ENCODE peak calls at places on chromosomes 2 and 18, in nine cellular contexts. N, C, Y, M, R, Q, U, B and L are unnamed samples.

GRCh38 chr2:48712151-48712550 is 43.4 kb downstream of the LHCGR start:
- DNase-seq in B (no peak), U (no peak), Y (no peak), C (no peak), R (no peak), Q (no peak), N (no peak), M (no peak), L (no peak)

GRCh38 chr18:49795612-49796552 is 17.5 kb downstream of the ACAA2 start:
- DNase-seq in B (no peak), Y (no peak), C (no peak), U (no peak), Q (no peak), M (peak; percentile 26), N (no peak), R (no peak), L (no peak)

GRCh38 chr2:15059870-15060617 is 427.5 kb downstream of the LRATD1 start:
- DNase-seq in M (no peak), B (no peak), R (no peak), U (no peak), Y (no peak), Q (no peak), C (no peak), N (no peak), L (no peak)

GRCh38 chr2:130353291-130354134 is 2.3 kb upstream of the PTPN18 start:
- DNase-seq in M (no peak), C (no peak), N (no peak), B (no peak), U (no peak), R (no peak), Y (no peak), Q (no peak), L (no peak)

GRCh38 chr2:197255550-197255949 is 55.0 kb downstream of the ANKRD44 start:
- DNase-seq in B (peak; percentile 52), C (peak; percentile 51), Q (peak; percentile 56), U (peak; percentile 83), Y (peak; percentile 14), N (peak; percentile 74), R (peak; percentile 70), M (peak; percentile 43), L (no peak)

GRCh38 chr18:48542513-48543181 is 3.8 kb downstream of the CTIF start:
- DNase-seq in N (no peak), U (no peak), M (no peak), Q (no peak), R (no peak), Y (no peak), B (no peak), C (no peak), L (no peak)

GRCh38 chr2:134782792-134783191 is 55.6 kb upstream of the ACMSD start:
- DNase-seq in C (no peak), R (peak; percentile 56), U (no peak), B (no peak), Y (no peak), Q (peak; percentile 19), N (peak; percentile 42), M (no peak), L (peak; percentile 50)

GRCh38 chr2:11738589-11739436 is 7.6 kb upstream of the LPIN1 start:
- DNase-seq in Y (no peak), Q (peak; percentile 81), B (no peak), R (peak; percentile 79), M (peak; percentile 74), N (peak; percentile 45), C (no peak), U (no peak), L (no peak)

GRCh38 chr2:218474527-218474926 is 55.6 kb downstream of the VIL1 start:
- DNase-seq in Q (no peak), B (no peak), C (no peak), R (no peak), U (no peak), M (no peak), Y (no peak), N (no peak), L (no peak)

GRCh38 chr18:9743200-9744016 is 35.3 kb downstream of the RAB31 start:
- DNase-seq in M (peak; percentile 96), N (no peak), C (no peak), R (no peak), U (no peak), B (no peak), Y (no peak), Q (no peak), L (no peak)

GRCh38 chr18:36314754-36315153 is 17.2 kb downstream of the FHOD3 start:
- DNase-seq in Y (no peak), N (no peak), B (no peak), R (no peak), C (no peak), M (peak; percentile 94), Q (no peak), U (no peak), L (no peak)

GRCh38 chr18:36620801-36621200 is 208.0 kb downstream of the TPGS2 start:
- DNase-seq in R (no peak), Q (no peak), U (no peak), B (no peak), N (no peak), C (no peak), Y (no peak), M (no peak), L (no peak)

GRCh38 chr2:168787098-168787781 is 15.2 kb upstream of the NOSTRIN start:
- DNase-seq in M (no peak), N (no peak), Q (no peak), C (no peak), Y (no peak), B (no peak), R (no peak), U (no peak), L (no peak)

DNA sequence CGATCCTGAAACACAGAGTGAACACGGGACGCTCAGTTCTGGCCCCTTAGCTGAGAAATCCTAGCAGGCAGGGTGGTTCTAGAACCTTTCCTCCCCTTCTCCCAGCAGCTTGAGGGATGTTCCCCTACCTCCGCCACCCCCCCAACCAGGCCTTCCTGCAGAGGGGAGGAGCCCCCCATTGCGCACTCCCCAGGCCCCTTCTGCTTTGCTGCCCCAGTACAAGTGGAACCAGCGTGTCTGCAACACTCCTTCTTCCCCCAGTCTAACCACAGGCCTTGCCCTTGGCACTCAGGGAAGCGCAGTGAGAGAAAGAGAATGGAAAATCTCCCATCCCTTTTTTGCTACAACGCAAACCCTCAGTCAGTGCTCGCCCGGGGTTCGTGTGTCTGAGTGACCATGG is 3.9 kb downstream of the NPPC start:
- DNase-seq in M (no peak), C (no peak), Q (no peak), N (no peak), Y (no peak), U (no peak), R (no peak), B (peak; percentile 19), L (no peak)
- H3K27me3 ChIP-seq in M (peaks cover 49% of the 10 kb centered on the region), C (peaks cover 38% of the 10 kb centered on the region), Q (peaks cover 55% of the 10 kb centered on the region), N (peaks cover 4% of the 10 kb centered on the region), Y (no peaks in the 10 kb centered on the region), U (peaks cover 2% of the 10 kb centered on the region), R (peaks cover 48% of the 10 kb centered on the region), B (no peaks in the 10 kb centered on the region), L (peaks cover 7% of the 10 kb centered on the region)

GRCh38 chr18:59275406-59275949 is 2.2 kb upstream of the RAX start:
- DNase-seq in Q (no peak), N (no peak), C (no peak), U (no peak), R (peak; percentile 69), Y (no peak), B (no peak), M (no peak), L (no peak)
- H3K27me3 ChIP-seq in Q (peaks cover 100% of the 10 kb centered on the region), N (peaks cover 48% of the 10 kb centered on the region), C (peaks cover 87% of the 10 kb centered on the region), U (peaks cover 8% of the 10 kb centered on the region), R (peaks cover 81% of the 10 kb centered on the region), Y (peaks cover 29% of the 10 kb centered on the region), B (no peaks in the 10 kb centered on the region), M (peaks cover 92% of the 10 kb centered on the region), L (peaks cover 57% of the 10 kb centered on the region)

GRCh38 chr2:217270801-217271121 is 410.9 kb upstream of the TNP1 start:
- DNase-seq in M (no peak), B (no peak), U (no peak), N (no peak), R (no peak), C (no peak), Q (no peak), Y (no peak), L (no peak)
- H3K27me3 ChIP-seq in M (no peaks in the 10 kb centered on the region), B (no peaks in the 10 kb centered on the region), U (no peaks in the 10 kb centered on the region), N (no peaks in the 10 kb centered on the region), R (peaks cover 78% of the 10 kb centered on the region), C (no peaks in the 10 kb centered on the region), Q (peaks cover 68% of the 10 kb centered on the region), Y (no peaks in the 10 kb centered on the region), L (no peaks in the 10 kb centered on the region)

GRCh38 chr2:26175191-26175715 is 2.4 kb downstream of the GAREM2 start:
- DNase-seq in B (no peak), U (no peak), Y (no peak), M (no peak), R (no peak), Q (no peak), N (no peak), C (no peak), L (peak; percentile 8)

GRCh38 chr2:26173596-26174482 is 951 bp downstream of the GAREM2 start:
- DNase-seq in M (no peak), U (no peak), Y (no peak), R (peak; percentile 56), B (no peak), N (no peak), C (no peak), Q (no peak), L (peak; percentile 22)

GRCh38 chr2:26177122-26177521 is 4.2 kb downstream of the GAREM2 start:
- DNase-seq in U (no peak), Q (no peak), C (no peak), B (no peak), N (no peak), M (no peak), Y (no peak), R (no peak), L (no peak)

GRCh38 chr2:26174691-26175181 is 1.8 kb downstream of the GAREM2 start:
- DNase-seq in N (no peak), Y (no peak), Q (no peak), B (no peak), R (no peak), U (no peak), M (no peak), C (no peak), L (no peak)

GRCh38 chr2:26175716-26176615 is 3.1 kb downstream of the GAREM2 start:
- DNase-seq in C (no peak), N (no peak), R (peak; percentile 36), Q (peak; percentile 44), M (no peak), B (no peak), Y (no peak), U (no peak), L (no peak)
- H3K27me3 ChIP-seq in C (peaks cover 54% of the 10 kb centered on the region), N (peaks cover 10% of the 10 kb centered on the region), R (peaks cover 25% of the 10 kb centered on the region), Q (peaks cover 59% of the 10 kb centered on the region), M (peaks cover 12% of the 10 kb centered on the region), B (no peaks in the 10 kb centered on the region), Y (no peaks in the 10 kb centered on the region), U (no peaks in the 10 kb centered on the region), L (no peaks in the 10 kb centered on the region)

GRCh38 chr2:9342659-9343058 is 80.7 kb downstream of the ITGB1BP1 start:
- DNase-seq in C (no peak), R (no peak), Y (no peak), Q (no peak), B (no peak), U (no peak), N (no peak), M (no peak), L (no peak)
- H3K27me3 ChIP-seq in C (no peaks in the 10 kb centered on the region), R (no peaks in the 10 kb centered on the region), Y (no peaks in the 10 kb centered on the region), Q (no peaks in the 10 kb centered on the region), B (no peaks in the 10 kb centered on the region), U (peaks cover 2% of the 10 kb centered on the region), N (no peaks in the 10 kb centered on the region), M (no peaks in the 10 kb centered on the region), L (no peaks in the 10 kb centered on the region)